ENCODE peak calls at places on chromosomes 2 and 18, in eight cellular contexts. O is aorta; Z is mammary epithelial cell; X is endothelial cell of umbilical vein; Y is stomach; T is GM12878; W is CD8-positive, alpha-beta T cell; L is Peyer's patch. P is an unnamed sample.

GRCh38 chr18:9905401-9905922 is 8.4 kb upstream of the VAPA start:
- DNase-seq in W (no peak), Y (no peak), O (no peak), Z (peak; percentile 84), T (no peak), X (no peak), L (no peak), P (no peak)

GRCh38 chr2:36770542-36771287 is 74.2 kb downstream of the VIT start:
- DNase-seq in Z (peak; percentile 47), L (no peak), Y (no peak), T (no peak), O (no peak), X (peak; percentile 49), W (peak; percentile 2), P (peak; percentile 45)

GRCh38 chr2:189492451-189492850 is 51.2 kb downstream of the WDR75 start:
- DNase-seq in Z (peak; percentile 52), Y (no peak), L (no peak), O (no peak), T (no peak), W (no peak), X (no peak), P (no peak)

GRCh38 chr2:100046961-100047950 is 95.1 kb downstream of the AFF3 start:
- DNase-seq in O (no peak), X (no peak), Y (no peak), L (no peak), T (no peak), Z (no peak), W (no peak), P (no peak)

GRCh38 chr2:210626849-210627248 is 70.5 kb downstream of the CPS1 start:
- DNase-seq in Z (peak; percentile 24), W (no peak), Y (no peak), O (no peak), T (no peak), L (no peak), X (peak; percentile 2), P (no peak)

GRCh38 chr2:637406-637776 is 39.8 kb downstream of the TMEM18 start:
- DNase-seq in O (no peak), L (no peak), X (no peak), Y (no peak), Z (no peak), W (no peak), T (no peak), P (no peak)

GRCh38 chr2:170324640-170325046 is 146.7 kb downstream of the MYO3B start:
- DNase-seq in T (no peak), Z (peak; percentile 39), O (no peak), W (no peak), L (no peak), X (peak; percentile 40), Y (peak; percentile 26), P (peak; percentile 39)

GRCh38 chr2:190553254-190553653 is 18.7 kb upstream of the NEMP2 start:
- DNase-seq in X (no peak), T (no peak), L (no peak), Z (no peak), O (no peak), Y (no peak), W (no peak), P (no peak)

GRCh38 chr2:69021727-69022126 is 8.7 kb downstream of the ANTXR1 start:
- DNase-seq in T (no peak), Z (no peak), X (no peak), L (no peak), O (no peak), W (no peak), Y (no peak), P (no peak)

GRCh38 chr2:8515390-8515761 is 166.5 kb upstream of the ID2 start:
- DNase-seq in Z (no peak), X (no peak), O (peak; percentile 58), Y (peak; percentile 45), W (peak; percentile 44), L (peak; percentile 72), T (peak; percentile 88), P (peak; percentile 77)

GRCh38 chr2:200585730-200586643 is at the start of gene AOX1:
- DNase-seq in Y (peak; percentile 48), L (peak; percentile 18), X (peak; percentile 53), Z (peak; percentile 30), T (no peak), W (no peak), O (peak; percentile 62), P (no peak)

GRCh38 chr2:41806286-41806685 is 241.5 kb upstream of the PKDCC start:
- DNase-seq in Z (no peak), W (no peak), T (no peak), O (no peak), X (no peak), Y (no peak), L (no peak), P (no peak)

GRCh38 chr2:173574713-173575112 is 220.0 kb downstream of the CDCA7 start:
- DNase-seq in L (no peak), X (peak; percentile 39), T (no peak), O (no peak), Z (peak; percentile 69), W (no peak), Y (no peak), P (no peak)

GRCh38 chr2:27237341-27237945 is 20.3 kb downstream of the CAD start:
- DNase-seq in T (no peak), X (no peak), W (no peak), Z (no peak), O (peak; percentile 25), Y (no peak), L (no peak), P (no peak)

GRCh38 chr2:137220438-137220998 is 455.2 kb downstream of the THSD7B start:
- DNase-seq in L (no peak), X (no peak), T (no peak), Z (peak; percentile 90), O (no peak), W (no peak), Y (no peak), P (no peak)

GRCh38 chr2:198054299-198054698 is 249.9 kb downstream of the PLCL1 start:
- DNase-seq in W (no peak), T (no peak), X (peak; percentile 43), O (peak; percentile 50), Y (peak; percentile 34), L (no peak), Z (peak; percentile 3), P (peak; percentile 71)

GRCh38 chr18:12059334-12060181 is 34.1 kb upstream of the ANKRD62 start:
- DNase-seq in Y (no peak), O (no peak), X (no peak), Z (no peak), L (no peak), T (no peak), W (no peak), P (no peak)

GRCh38 chr18:35376393-35376741 is 770 bp downstream of the ZNF396 start:
- DNase-seq in L (peak; percentile 40), O (peak; percentile 68), Z (no peak), X (no peak), Y (peak; percentile 50), T (no peak), W (peak; percentile 2), P (no peak)

GRCh38 chr2:2333076-2333475 is 2.0 kb upstream of the MYT1L start:
- DNase-seq in X (no peak), T (no peak), L (no peak), Z (no peak), Y (no peak), O (no peak), W (no peak), P (no peak)

GRCh38 chr2:162333968-162334367 is 10.0 kb upstream of the GCA start:
- DNase-seq in T (no peak), W (no peak), L (peak; percentile 30), X (peak; percentile 35), Z (peak; percentile 38), Y (peak; percentile 38), O (no peak), P (peak; percentile 34)

GRCh38 chr18:56233595-56233994 is 404.8 kb downstream of the TXNL1 start:
- DNase-seq in X (peak; percentile 34), W (no peak), L (no peak), Z (peak; percentile 79), Y (no peak), T (no peak), O (peak; percentile 48), P (no peak)

GRCh38 chr2:173347305-173348168 is 7.1 kb upstream of the CDCA7 start:
- DNase-seq in Y (no peak), L (no peak), W (no peak), T (peak; percentile 48), X (no peak), Z (no peak), O (no peak), P (no peak)

DNA sequence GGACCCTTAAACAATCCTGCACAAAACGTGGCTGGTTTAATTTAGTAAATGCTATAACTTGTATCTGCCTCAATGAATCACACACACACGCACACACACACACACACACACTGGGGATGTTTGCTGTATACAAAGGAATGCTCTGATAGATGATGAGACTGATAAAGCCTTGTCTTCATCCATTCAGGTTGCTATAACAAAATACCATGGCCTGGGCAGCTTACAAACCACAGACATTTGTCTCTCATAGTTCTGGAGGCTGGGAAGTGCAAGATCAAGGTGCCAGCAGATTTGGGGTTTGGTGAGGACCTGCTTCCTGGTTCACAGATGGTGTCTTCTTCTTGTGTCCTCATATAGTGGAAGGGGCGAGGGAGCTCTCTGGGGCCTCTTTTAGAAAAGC is 149.5 kb upstream of the HDAC4 start:
- DNase-seq in O (no peak), W (no peak), X (no peak), L (no peak), T (no peak), Y (no peak), Z (peak; percentile 24), P (no peak)
- H3K4me1 ChIP-seq in O (no peaks in the 10 kb centered on the region), W (peaks cover 7% of the 10 kb centered on the region), X (no peaks in the 10 kb centered on the region), L (no peaks in the 10 kb centered on the region), T (no peaks in the 10 kb centered on the region), Y (peaks cover 4% of the 10 kb centered on the region), Z (no peaks in the 10 kb centered on the region), P (peaks cover 11% of the 10 kb centered on the region)

GRCh38 chr2:55133467-55134315 is 83.4 kb upstream of the RTN4 start:
- DNase-seq in X (peak; percentile 61), Y (peak; percentile 29), W (peak; percentile 9), O (peak; percentile 54), L (peak; percentile 40), Z (peak; percentile 87), T (peak; percentile 60), P (peak; percentile 63)
- H3K4me1 ChIP-seq in X (peaks cover 11% of the 10 kb centered on the region), Y (peaks cover 53% of the 10 kb centered on the region), W (peaks cover 27% of the 10 kb centered on the region), O (peaks cover 4% of the 10 kb centered on the region), L (peaks cover 35% of the 10 kb centered on the region), Z (peaks cover 5% of the 10 kb centered on the region), T (peaks cover 15% of the 10 kb centered on the region), P (peaks cover 20% of the 10 kb centered on the region)

DNA sequence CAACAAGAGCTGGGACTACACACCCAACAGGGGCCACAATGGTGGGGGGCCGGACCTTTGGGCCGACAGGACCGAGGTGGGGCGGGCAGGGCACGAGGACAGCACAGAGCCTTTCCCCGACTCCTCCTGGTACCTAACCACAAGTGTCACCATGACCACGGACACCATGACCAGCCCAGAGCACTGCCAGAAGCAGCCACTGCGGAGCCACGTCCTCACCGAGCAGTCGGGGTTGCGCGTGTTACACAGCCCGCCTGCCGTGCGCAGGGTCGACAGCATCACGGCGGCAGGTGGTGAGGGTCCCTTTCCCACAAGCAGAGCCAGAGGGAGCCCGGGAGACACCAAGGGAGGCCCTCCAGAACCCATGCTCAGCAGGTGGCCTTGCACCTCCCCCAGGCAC is 119.5 kb downstream of the MTCL1 start:
- DNase-seq in Y (no peak), O (no peak), Z (no peak), T (no peak), W (no peak), X (no peak), L (no peak), P (no peak)
- H3K4me1 ChIP-seq in Y (peaks cover 28% of the 10 kb centered on the region), O (no peaks in the 10 kb centered on the region), Z (no peaks in the 10 kb centered on the region), T (no peaks in the 10 kb centered on the region), W (no peaks in the 10 kb centered on the region), X (no peaks in the 10 kb centered on the region), L (no peaks in the 10 kb centered on the region), P (no peaks in the 10 kb centered on the region)

DNA sequence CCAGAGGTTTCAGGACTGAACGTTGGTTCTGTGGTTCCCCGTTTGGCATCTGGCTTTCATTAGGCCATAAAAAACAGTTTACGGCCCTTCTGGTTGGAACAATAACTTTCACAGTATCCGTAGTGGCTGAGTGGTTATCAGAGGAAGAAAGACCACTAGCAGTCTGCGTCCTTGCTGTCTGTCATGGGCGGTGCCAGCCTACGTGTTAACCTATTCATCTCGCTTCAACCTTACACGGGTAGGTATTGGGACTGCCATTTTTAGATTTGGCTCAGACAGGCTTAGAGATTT is 42.6 kb upstream of the ROCK2 start:
- DNase-seq in X (no peak), Y (no peak), W (no peak), T (no peak), Z (no peak), O (no peak), L (no peak), P (no peak)
- H3K4me1 ChIP-seq in X (peaks cover 19% of the 10 kb centered on the region), Y (peaks cover 61% of the 10 kb centered on the region), W (no peaks in the 10 kb centered on the region), T (peaks cover 10% of the 10 kb centered on the region), Z (peaks cover 16% of the 10 kb centered on the region), O (no peaks in the 10 kb centered on the region), L (peaks cover 47% of the 10 kb centered on the region), P (no peaks in the 10 kb centered on the region)